ENCODE peak calls at places on chromosomes 11 and 22, in eight cellular contexts. Z, J, D, K, Y, M, A and L are unnamed samples.

GRCh38 chr11:60125962-60126585 is 37.6 kb downstream of the MS4A2 start:
- DNase-seq in Y (peak), J (no peak), D (no peak), M (no peak), Z (no peak), K (no peak), A (no peak), L (no peak)

GRCh38 chr22:23760056-23760455 is 2.7 kb upstream of the C22orf15 start:
- DNase-seq in J (no peak), Y (no peak), D (no peak), Z (no peak), K (no peak), M (no peak), A (no peak), L (no peak)

GRCh38 chr22:46794491-46794890 is 32.0 kb downstream of the TBC1D22A start:
- DNase-seq in M (no peak), Z (no peak), J (no peak), K (no peak), D (no peak), Y (no peak), A (no peak), L (no peak)

GRCh38 chr11:128615612-128616011 is 28.3 kb upstream of the ETS1 start:
- DNase-seq in Z (peak), Y (no peak), D (no peak), K (no peak), M (no peak), J (no peak), A (no peak), L (no peak)

GRCh38 chr11:124801014-124801413 is 808 bp upstream of the MSANTD2 start:
- DNase-seq in M (no peak), Y (peak), Z (no peak), A (no peak), D (no peak), J (no peak), K (no peak), L (no peak)

GRCh38 chr22:37198290-37199102 is 10.4 kb upstream of the C1QTNF6 start:
- DNase-seq in M (peak), J (peak), Y (peak), K (peak), D (peak), A (peak), Z (peak), L (peak)

GRCh38 chr11:11968511-11969280 is 39.7 kb downstream of the DKK3 start:
- DNase-seq in D (no peak), M (no peak), A (no peak), J (no peak), Z (peak), Y (peak), K (no peak), L (no peak)

GRCh38 chr11:86418929-86419328 is 44.2 kb downstream of the CCDC81 start:
- DNase-seq in M (no peak), Z (no peak), Y (peak), K (peak), D (no peak), J (no peak), A (no peak), L (peak)

GRCh38 chr11:94125408-94126120 is 3.1 kb upstream of the PANX1 start:
- DNase-seq in A (no peak), M (no peak), K (no peak), D (no peak), J (no peak), Y (no peak), Z (no peak), L (no peak)

GRCh38 chr11:1389932-1390587 is at the start of gene BRSK2:
- DNase-seq in Z (peak), A (no peak), K (no peak), Y (no peak), D (no peak), M (no peak), J (no peak), L (peak)

GRCh38 chr11:64723117-64723906 is at the start of gene NRXN2:
- DNase-seq in A (peak), M (peak), K (peak), D (peak), Z (peak), Y (peak), J (peak), L (peak)

GRCh38 chr11:67504950-67505561 is at the start of gene PITPNM1:
- DNase-seq in D (no peak), Z (peak), Y (peak), K (peak), M (peak), J (peak), A (peak), L (peak)

GRCh38 chr11:111639226-111639925 is 37.1 kb downstream of the SIK2 start:
- DNase-seq in Z (no peak), Y (no peak), M (no peak), D (no peak), K (no peak), J (no peak), A (no peak), L (peak)

GRCh38 chr22:40517631-40518030 is 118.9 kb downstream of the MRTFA start:
- DNase-seq in M (no peak), Z (no peak), Y (no peak), A (no peak), J (no peak), K (no peak), D (no peak), L (no peak)

GRCh38 chr11:31821235-31821764 is 10.2 kb upstream of the PAX6 start:
- DNase-seq in J (no peak), Z (no peak), Y (no peak), D (no peak), M (no peak), K (no peak), A (no peak), L (no peak)

GRCh38 chr11:36311926-36312592 is 16.0 kb downstream of the PRR5L start:
- DNase-seq in J (no peak), K (no peak), D (no peak), Z (no peak), M (no peak), Y (peak), A (no peak), L (no peak)

GRCh38 chr11:105740164-105740903 is 130.5 kb downstream of the GRIA4 start:
- DNase-seq in A (no peak), K (no peak), M (no peak), Z (no peak), Y (no peak), D (no peak), J (no peak), L (no peak)

GRCh38 chr22:24146190-24146616 is 35.1 kb upstream of the SUSD2 start:
- DNase-seq in J (peak), Z (peak), A (peak), M (peak), Y (peak), D (no peak), K (no peak), L (peak)

GRCh38 chr11:94888204-94888603 is 85.2 kb downstream of the CWC15 start:
- DNase-seq in M (no peak), Z (no peak), K (no peak), D (no peak), Y (no peak), J (no peak), A (no peak), L (no peak)

GRCh38 chr22:41857160-41857859 is 24.4 kb downstream of the SREBF2 start:
- DNase-seq in M (peak), Z (peak), Y (peak), J (no peak), K (peak), D (peak), A (peak), L (peak)

GRCh38 chr11:73565804-73566203 is 32.1 kb downstream of the FAM168A start:
- DNase-seq in K (no peak), J (no peak), D (no peak), Z (no peak), A (no peak), Y (no peak), M (no peak), L (no peak)

GRCh38 chr11:2541881-2542361 is 97.1 kb downstream of the KCNQ1 start:
- DNase-seq in M (no peak), J (peak), D (no peak), K (no peak), A (no peak), Z (peak), Y (no peak), L (no peak)

GRCh38 chr11:108562746-108563581 is 30.6 kb downstream of the EXPH5 start:
- DNase-seq in Y (no peak), A (no peak), Z (no peak), D (no peak), J (no peak), M (no peak), K (no peak), L (no peak)